ENCODE peak calls at places on chromosomes 6 and 20, in eight cellular contexts. One of them, this sample, is unnamed.

GRCh38 chr20:53948383-53949318 is 121.7 kb downstream of the BCAS1 start:
- DNase-seq in amygdala: no peak
- DNase-seq in HS-5: no peak
- DNase-seq in sciatic nerve: no peak
- DNase-seq in HT-29: no peak
- DNase-seq in putamen: no peak
- DNase-seq in activated CD4-positive, alpha-beta T cell treated with anti-CD3 and anti-CD28 coated beads for 24 hours: no peak
- DNase-seq in BJ: no peak
- DNase-seq in this sample: no peak

GRCh38 chr6:18101873-18102272 is 20.6 kb downstream of the NHLRC1 start:
- DNase-seq in HS-5: no peak
- DNase-seq in sciatic nerve: no peak
- DNase-seq in putamen: no peak
- DNase-seq in amygdala: no peak
- DNase-seq in activated CD4-positive, alpha-beta T cell treated with anti-CD3 and anti-CD28 coated beads for 24 hours: no peak
- DNase-seq in BJ: no peak
- DNase-seq in HT-29: no peak
- DNase-seq in this sample: no peak

GRCh38 chr6:151958332-151958731 is 150.8 kb downstream of the ESR1 start:
- DNase-seq in amygdala: no peak
- DNase-seq in putamen: no peak
- DNase-seq in sciatic nerve: no peak
- DNase-seq in HS-5: peak
- DNase-seq in HT-29: no peak
- DNase-seq in activated CD4-positive, alpha-beta T cell treated with anti-CD3 and anti-CD28 coated beads for 24 hours: no peak
- DNase-seq in BJ: no peak
- DNase-seq in this sample: no peak

GRCh38 chr6:168206186-168206585 is 113.4 kb downstream of the DACT2 start:
- DNase-seq in putamen: no peak
- DNase-seq in HS-5: no peak
- DNase-seq in sciatic nerve: no peak
- DNase-seq in amygdala: no peak
- DNase-seq in HT-29: no peak
- DNase-seq in BJ: no peak
- DNase-seq in activated CD4-positive, alpha-beta T cell treated with anti-CD3 and anti-CD28 coated beads for 24 hours: no peak
- DNase-seq in this sample: peak

GRCh38 chr6:20092071-20092566 is 120.2 kb downstream of the MBOAT1 start:
- DNase-seq in HS-5: peak
- DNase-seq in sciatic nerve: no peak
- DNase-seq in HT-29: peak
- DNase-seq in activated CD4-positive, alpha-beta T cell treated with anti-CD3 and anti-CD28 coated beads for 24 hours: no peak
- DNase-seq in amygdala: no peak
- DNase-seq in BJ: peak
- DNase-seq in putamen: peak
- DNase-seq in this sample: no peak

GRCh38 chr20:62427172-62428007 is at the start of gene RBBP8NL:
- DNase-seq in activated CD4-positive, alpha-beta T cell treated with anti-CD3 and anti-CD28 coated beads for 24 hours: no peak
- DNase-seq in amygdala: no peak
- DNase-seq in sciatic nerve: no peak
- DNase-seq in HT-29: peak
- DNase-seq in putamen: no peak
- DNase-seq in HS-5: no peak
- DNase-seq in BJ: no peak
- DNase-seq in this sample: no peak

GRCh38 chr20:50050660-50051308 is 62.2 kb downstream of the UBE2V1 start:
- DNase-seq in sciatic nerve: no peak
- DNase-seq in amygdala: no peak
- DNase-seq in putamen: no peak
- DNase-seq in activated CD4-positive, alpha-beta T cell treated with anti-CD3 and anti-CD28 coated beads for 24 hours: no peak
- DNase-seq in BJ: no peak
- DNase-seq in HT-29: no peak
- DNase-seq in HS-5: no peak
- DNase-seq in this sample: no peak

GRCh38 chr6:79697430-79697829 is 66.3 kb downstream of the SH3BGRL2 start:
- DNase-seq in BJ: no peak
- DNase-seq in sciatic nerve: no peak
- DNase-seq in HS-5: no peak
- DNase-seq in activated CD4-positive, alpha-beta T cell treated with anti-CD3 and anti-CD28 coated beads for 24 hours: no peak
- DNase-seq in amygdala: no peak
- DNase-seq in HT-29: no peak
- DNase-seq in putamen: peak
- DNase-seq in this sample: no peak

GRCh38 chr6:122818866-122819265 is 29.8 kb downstream of the SMPDL3A start:
- DNase-seq in sciatic nerve: no peak
- DNase-seq in HT-29: no peak
- DNase-seq in BJ: no peak
- DNase-seq in amygdala: no peak
- DNase-seq in HS-5: no peak
- DNase-seq in putamen: peak
- DNase-seq in activated CD4-positive, alpha-beta T cell treated with anti-CD3 and anti-CD28 coated beads for 24 hours: no peak
- DNase-seq in this sample: no peak

GRCh38 chr6:54929245-54929909 is 82.8 kb downstream of the FAM83B start:
- DNase-seq in amygdala: no peak
- DNase-seq in HT-29: no peak
- DNase-seq in sciatic nerve: no peak
- DNase-seq in HS-5: no peak
- DNase-seq in putamen: no peak
- DNase-seq in activated CD4-positive, alpha-beta T cell treated with anti-CD3 and anti-CD28 coated beads for 24 hours: no peak
- DNase-seq in BJ: no peak
- DNase-seq in this sample: no peak